ENCODE peak calls at places on chromosome 20, in nine cellular contexts. N is small intestine; W is IMR-90; O is CD8-positive, alpha-beta T cell; L is breast epithelium; S is tibial nerve; T is aorta; R is PC-9; H is CD4-positive, alpha-beta memory T cell. Q is an unnamed sample. For H3K9me3, H3K36me3 and H3K4me1, the result is how much of the 10 kb centered on the place peaks cover.

GRCh38 chr20:58755751-58756524 is 63.3 kb downstream of the NPEPL1 start:
- DNase-seq in L (no peak), H (no peak), N (no peak), R (no peak), T (no peak), S (no peak), W (no peak), O (no peak), Q (no peak)

GRCh38 chr20:62710886-62711702 is 2.5 kb downstream of the NTSR1 start:
- DNase-seq in H (no peak), R (peak), N (no peak), T (no peak), L (no peak), O (peak), W (peak), S (no peak), Q (no peak)

GRCh38 chr20:58706150-58706892 is 13.7 kb downstream of the NPEPL1 start:
- DNase-seq in H (no peak), R (no peak), L (no peak), N (no peak), O (peak), S (no peak), T (peak), W (no peak), Q (no peak)

GRCh38 chr20:40192083-40192482 is 497.0 kb downstream of the MAFB start:
- DNase-seq in T (no peak), W (no peak), L (no peak), N (no peak), H (no peak), O (no peak), S (no peak), R (no peak), Q (no peak)

GRCh38 chr20:20824924-20825584 is 112.6 kb upstream of the RALGAPA2 start:
- DNase-seq in O (peak), L (peak), T (peak), H (peak), R (peak), S (peak), N (peak), W (peak), Q (no peak)

GRCh38 chr20:35601021-35601973 is 14.3 kb upstream of the SPAG4 start:
- DNase-seq in T (peak), N (peak), H (peak), S (peak), L (peak), O (peak), W (peak), R (no peak), Q (peak)

GRCh38 chr20:50903353-50904051 is 27.7 kb downstream of the ADNP start:
- DNase-seq in N (no peak), W (no peak), L (no peak), S (no peak), T (no peak), O (no peak), H (no peak), R (no peak), Q (no peak)

GRCh38 chr20:33933469-33933909 is 60.2 kb upstream of the RALY start:
- DNase-seq in S (peak), T (peak), L (peak), H (peak), N (peak), R (peak), W (peak), O (peak), Q (peak)

GRCh38 chr20:40612837-40613236 is 76.2 kb downstream of the MAFB start:
- DNase-seq in T (no peak), N (no peak), S (no peak), W (no peak), L (no peak), R (no peak), H (no peak), O (no peak), Q (no peak)

GRCh38 chr20:23446505-23446904 is 6.2 kb downstream of the CST11 start:
- DNase-seq in H (no peak), W (peak), N (peak), T (no peak), L (no peak), S (peak), O (no peak), R (no peak), Q (no peak)

GRCh38 chr20:59993736-59994484 is 35.7 kb downstream of the CDH26 start:
- DNase-seq in T (no peak), H (no peak), W (no peak), O (no peak), L (no peak), S (no peak), R (no peak), N (no peak), Q (no peak)

GRCh38 chr20:58621906-58622548 is 29.1 kb upstream of the STX16 start:
- DNase-seq in H (no peak), S (no peak), O (no peak), W (no peak), T (no peak), L (no peak), N (no peak), R (no peak), Q (no peak)

GRCh38 chr20:45157977-45158376 is 16.7 kb upstream of the PI3 start:
- DNase-seq in T (no peak), R (no peak), S (no peak), W (peak), H (no peak), N (peak), L (no peak), O (no peak), Q (no peak)

GRCh38 chr20:3927486-3928291 is 38.5 kb downstream of the PANK2 start:
- DNase-seq in N (no peak), H (no peak), L (no peak), R (no peak), O (no peak), W (peak), S (no peak), T (peak), Q (no peak)
- H3K9me3 ChIP-seq in N (under half), H (under half), L (under half), R (under half), O (under half), W (under half), S (under half), T (under half), Q (under half)

DNA sequence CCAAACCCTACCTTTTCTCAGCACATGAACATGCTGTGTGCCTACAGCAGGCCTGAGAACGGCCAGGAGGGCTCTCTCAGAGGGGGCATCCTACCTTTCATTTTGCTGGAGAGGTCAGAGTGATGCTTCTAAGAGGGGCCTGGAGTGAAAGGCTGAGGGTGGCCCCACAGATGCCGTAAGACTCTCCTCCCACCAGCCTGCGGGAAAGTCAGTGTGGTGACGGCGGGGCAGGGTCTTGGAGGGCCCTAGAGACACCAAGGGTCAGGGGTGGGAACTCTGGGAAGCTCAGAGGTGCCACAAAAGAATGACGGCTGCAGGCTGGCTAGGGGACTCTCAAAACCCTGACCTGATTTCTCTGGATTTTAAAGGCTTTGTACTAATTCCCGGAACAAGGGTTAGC is 107.6 kb downstream of the SLC23A2 start:
- DNase-seq in W (no peak), S (no peak), N (no peak), L (no peak), R (no peak), T (no peak), O (no peak), H (no peak), Q (no peak)
- H3K36me3 ChIP-seq in W (under half), S (under half), N (under half), L (under half), R (under half), T (under half), O (under half), H (under half), Q (under half)

GRCh38 chr20:54013397-54013941 is 56.9 kb downstream of the BCAS1 start:
- DNase-seq in L (no peak), T (no peak), R (no peak), N (no peak), S (no peak), O (no peak), H (no peak), W (no peak), Q (no peak)

GRCh38 chr20:54005524-54005923 is 64.9 kb downstream of the BCAS1 start:
- DNase-seq in N (no peak), L (no peak), T (no peak), W (no peak), R (no peak), O (no peak), H (no peak), S (no peak), Q (no peak)

GRCh38 chr20:54014301-54014914 is 56.0 kb downstream of the BCAS1 start:
- DNase-seq in S (no peak), N (no peak), O (no peak), H (no peak), W (no peak), L (no peak), T (no peak), R (no peak), Q (no peak)

GRCh38 chr20:54015496-54015895 is 54.9 kb downstream of the BCAS1 start:
- DNase-seq in O (no peak), T (no peak), R (no peak), H (no peak), S (no peak), L (no peak), N (no peak), W (no peak), Q (no peak)

DNA sequence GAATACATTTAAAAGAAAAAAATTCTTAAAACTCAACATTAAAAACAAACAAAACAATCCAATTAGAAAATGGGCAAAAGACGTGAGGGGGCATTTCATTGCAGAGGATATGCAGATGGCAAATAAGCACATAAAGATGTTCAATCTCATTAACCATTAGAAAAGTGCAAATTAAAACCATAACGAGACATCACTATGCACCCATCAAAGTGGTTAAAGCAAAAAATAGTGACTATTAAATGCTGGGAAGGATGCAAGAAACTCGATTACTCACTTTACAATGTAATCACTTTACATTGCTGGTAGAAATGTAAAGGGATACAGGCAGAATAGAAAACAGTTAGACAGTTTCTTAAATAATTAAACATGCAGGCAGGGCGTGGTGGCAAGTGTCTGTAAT is 59.0 kb downstream of the BCAS1 start:
- DNase-seq in R (no peak), N (no peak), T (no peak), W (no peak), L (no peak), O (no peak), S (no peak), H (no peak), Q (no peak)
- H3K4me1 ChIP-seq in R (under half), N (under half), T (under half), W (under half), L (under half), O (under half), S (under half), H (under half), Q (under half)

DNA sequence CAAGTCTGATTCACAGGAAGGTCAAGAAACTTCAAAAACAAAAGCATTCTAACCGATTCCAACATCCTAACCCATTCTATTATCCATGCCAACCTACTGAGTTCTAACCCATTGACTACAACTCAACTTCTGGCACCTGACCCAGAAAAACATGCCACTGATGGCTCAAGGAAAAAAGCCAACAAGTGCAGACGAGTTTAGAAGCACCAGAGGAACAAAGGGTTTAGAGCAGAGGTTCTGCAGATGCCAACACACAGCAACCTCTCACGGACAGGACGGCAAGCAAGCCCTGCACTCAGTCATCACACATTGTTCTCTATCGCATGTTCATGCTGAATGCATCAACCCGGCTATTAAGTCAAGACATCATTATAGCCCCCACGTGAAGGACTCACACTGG is 25.2 kb upstream of the MC3R start:
- DNase-seq in L (peak), O (no peak), W (no peak), T (no peak), R (no peak), H (no peak), S (no peak), N (no peak), Q (no peak)
- H3K9me3 ChIP-seq in L (under half), O (under half), W (under half), T (under half), R (under half), H (under half), S (under half), N (under half), Q (under half)

GRCh38 chr20:49103647-49104364 is 57.7 kb downstream of the CSE1L start:
- DNase-seq in W (no peak), R (no peak), O (no peak), L (no peak), H (no peak), T (no peak), N (no peak), S (no peak), Q (no peak)

GRCh38 chr20:49098136-49098535 is 52.0 kb downstream of the CSE1L start:
- DNase-seq in W (no peak), T (no peak), L (no peak), O (no peak), S (no peak), H (no peak), R (no peak), N (no peak), Q (no peak)

GRCh38 chr20:49103019-49103418 is 56.9 kb downstream of the CSE1L start:
- DNase-seq in H (no peak), N (no peak), T (no peak), S (no peak), R (no peak), L (no peak), O (no peak), W (no peak), Q (no peak)

GRCh38 chr20:49099011-49099410 is 52.9 kb downstream of the CSE1L start:
- DNase-seq in N (no peak), L (no peak), R (no peak), S (no peak), W (no peak), T (no peak), H (no peak), O (no peak), Q (no peak)

GRCh38 chr20:49100934-49101333 is 54.8 kb downstream of the CSE1L start:
- DNase-seq in L (no peak), T (no peak), R (no peak), O (no peak), N (peak), S (no peak), H (no peak), W (peak), Q (no peak)
- H3K36me3 ChIP-seq in L (under half), T (under half), R (under half), O (under half), N (under half), S (under half), H (under half), W (under half), Q (under half)